ENCODE peak calls at places on chromosome 5, in five cellular contexts. One of them, this sample, is unnamed.

GRCh38 chr5:169979871-169980270 is 424 bp downstream of the INSYN2B start:
- DNase-seq in A549: no peak
- DNase-seq in NCI-H526: peak; percentile 40
- DNase-seq in HuH-7.5: no peak
- DNase-seq in effector memory CD8-positive, alpha-beta T cell: no peak
- DNase-seq in this sample: no peak

GRCh38 chr5:134511796-134512660 is 13.4 kb upstream of the JADE2 start:
- DNase-seq in effector memory CD8-positive, alpha-beta T cell: no peak
- DNase-seq in NCI-H526: peak; percentile 55
- DNase-seq in HuH-7.5: no peak
- DNase-seq in A549: no peak
- DNase-seq in this sample: no peak

GRCh38 chr5:14153932-14154646 is 10.9 kb downstream of the TRIO start:
- DNase-seq in effector memory CD8-positive, alpha-beta T cell: no peak
- DNase-seq in HuH-7.5: no peak
- DNase-seq in NCI-H526: peak; percentile 39
- DNase-seq in A549: no peak
- DNase-seq in this sample: no peak

GRCh38 chr5:6632324-6632930 is 417 bp downstream of the NSUN2 start:
- DNase-seq in HuH-7.5: peak; percentile 18
- DNase-seq in effector memory CD8-positive, alpha-beta T cell: no peak
- DNase-seq in A549: peak; percentile 35
- DNase-seq in NCI-H526: no peak
- DNase-seq in this sample: no peak

GRCh38 chr5:175733017-175733416 is 75.1 kb downstream of the HRH2 start:
- DNase-seq in NCI-H526: no peak
- DNase-seq in A549: no peak
- DNase-seq in HuH-7.5: no peak
- DNase-seq in effector memory CD8-positive, alpha-beta T cell: no peak
- DNase-seq in this sample: no peak

GRCh38 chr5:97735209-97735608 is 552.2 kb upstream of the RIOK2 start:
- DNase-seq in A549: no peak
- DNase-seq in NCI-H526: no peak
- DNase-seq in HuH-7.5: no peak
- DNase-seq in effector memory CD8-positive, alpha-beta T cell: no peak
- DNase-seq in this sample: no peak

GRCh38 chr5:93594591-93595419 is 11.8 kb downstream of the NR2F1 start:
- DNase-seq in HuH-7.5: no peak
- DNase-seq in effector memory CD8-positive, alpha-beta T cell: no peak
- DNase-seq in NCI-H526: no peak
- DNase-seq in A549: no peak
- DNase-seq in this sample: no peak

GRCh38 chr5:154972476-154973080 is 31.7 kb downstream of the MRPL22 start:
- DNase-seq in A549: peak; percentile 44
- DNase-seq in NCI-H526: peak; percentile 68
- DNase-seq in effector memory CD8-positive, alpha-beta T cell: no peak
- DNase-seq in HuH-7.5: peak; percentile 23
- DNase-seq in this sample: no peak

GRCh38 chr5:178590141-178590923 is at the start of gene COL23A1:
- DNase-seq in HuH-7.5: peak; percentile 55
- DNase-seq in NCI-H526: peak; percentile 41
- DNase-seq in effector memory CD8-positive, alpha-beta T cell: peak; percentile 28
- DNase-seq in A549: no peak
- DNase-seq in this sample: no peak

GRCh38 chr5:53076014-53076413 is 33.5 kb downstream of the MOCS2 start:
- DNase-seq in effector memory CD8-positive, alpha-beta T cell: no peak
- DNase-seq in A549: no peak
- DNase-seq in NCI-H526: no peak
- DNase-seq in HuH-7.5: no peak
- DNase-seq in this sample: no peak

GRCh38 chr5:154215531-154215930 is 25.0 kb downstream of the GALNT10 start:
- DNase-seq in NCI-H526: no peak
- DNase-seq in HuH-7.5: no peak
- DNase-seq in A549: no peak
- DNase-seq in effector memory CD8-positive, alpha-beta T cell: no peak
- DNase-seq in this sample: no peak

GRCh38 chr5:151053796-151054490 is 26.9 kb downstream of the TNIP1 start:
- DNase-seq in effector memory CD8-positive, alpha-beta T cell: no peak
- DNase-seq in NCI-H526: no peak
- DNase-seq in HuH-7.5: no peak
- DNase-seq in A549: no peak
- DNase-seq in this sample: no peak

GRCh38 chr5:151094054-151094858 is 13.4 kb upstream of the TNIP1 start:
- DNase-seq in HuH-7.5: no peak
- DNase-seq in NCI-H526: peak; percentile 48
- DNase-seq in A549: peak; percentile 43
- DNase-seq in effector memory CD8-positive, alpha-beta T cell: peak; percentile 54
- DNase-seq in this sample: peak; percentile 12

GRCh38 chr5:34474573-34475021 is 181.5 kb upstream of the RAI14 start:
- DNase-seq in NCI-H526: peak; percentile 83
- DNase-seq in A549: peak; percentile 57
- DNase-seq in effector memory CD8-positive, alpha-beta T cell: no peak
- DNase-seq in HuH-7.5: no peak
- DNase-seq in this sample: no peak